ENCODE peak calls at places on chromosome 11, in eight cellular contexts. E, B, T, F, D, A, C and K are unnamed samples.
A peak's percentile ranks its signal among the peaks of the same experiment; 100 is the strongest.

GRCh38 chr11:72241290-72241781 is 2.6 kb downstream of the PHOX2A start:
- DNase-seq in E (no peak), A (no peak), B (no peak), C (no peak), F (no peak), T (no peak), D (no peak), K (no peak)

GRCh38 chr11:17014774-17015638 is 792 bp upstream of the PLEKHA7 start:
- DNase-seq in C (peak; percentile 85), B (peak; percentile 45), E (no peak), F (peak; percentile 34), T (no peak), A (no peak), D (peak; percentile 22), K (peak; percentile 53)

GRCh38 chr11:47186076-47186936 is at the start of gene PACSIN3:
- DNase-seq in A (peak; percentile 82), F (peak; percentile 42), B (peak; percentile 75), D (peak; percentile 75), T (peak; percentile 44), E (peak; percentile 42), C (peak; percentile 56), K (no peak)

GRCh38 chr11:111631666-111632039 is 29.4 kb downstream of the SIK2 start:
- DNase-seq in A (no peak), B (no peak), D (no peak), C (peak; percentile 84), T (no peak), E (peak; percentile 78), F (peak; percentile 91), K (no peak)

GRCh38 chr11:35822815-35823495 is 120.9 kb upstream of the LDLRAD3 start:
- DNase-seq in A (no peak), C (no peak), B (no peak), F (no peak), D (no peak), E (no peak), T (no peak), K (no peak)

GRCh38 chr11:5992604-5993251 is 5.9 kb upstream of the OR52L1 start:
- DNase-seq in A (no peak), C (peak; percentile 28), B (no peak), E (no peak), D (no peak), T (no peak), F (peak; percentile 19), K (peak; percentile 16)

GRCh38 chr11:16945671-16946469 is 68.3 kb downstream of the PLEKHA7 start:
- DNase-seq in B (peak; percentile 79), A (peak; percentile 81), T (no peak), C (peak; percentile 82), F (peak; percentile 72), D (peak; percentile 55), E (peak; percentile 58), K (peak; percentile 77)

GRCh38 chr11:60672255-60672654 is 27.2 kb upstream of the MS4A8 start:
- DNase-seq in B (no peak), A (no peak), T (no peak), E (no peak), F (no peak), C (no peak), D (no peak), K (no peak)

GRCh38 chr11:131099013-131099412 is 182.7 kb upstream of the SNX19 start:
- DNase-seq in B (no peak), C (peak; percentile 59), A (no peak), D (no peak), E (peak; percentile 28), T (no peak), F (peak; percentile 5), K (no peak)

GRCh38 chr11:69014084-69014935 is 1.3 kb upstream of the MRGPRF start:
- DNase-seq in A (peak; percentile 75), D (peak; percentile 33), B (no peak), E (no peak), T (no peak), F (no peak), C (no peak), K (peak; percentile 22)

GRCh38 chr11:43546561-43547410 is 133.8 kb upstream of the HSD17B12 start:
- DNase-seq in B (peak; percentile 51), D (no peak), F (no peak), T (no peak), C (no peak), A (no peak), E (no peak), K (no peak)